ENCODE peak calls at places on chromosome 10, in nine cellular contexts. Q, J, V, E, W, N, Y, P and H are unnamed samples.

GRCh38 chr10:80504158-80504811 is 33.4 kb upstream of the SH2D4B start:
- DNase-seq in W (no peak), V (no peak), P (no peak), Y (no peak), N (no peak), Q (no peak), E (no peak), J (no peak), H (no peak)

GRCh38 chr10:58385784-58386112 is 538 bp downstream of the TFAM start:
- DNase-seq in N (no peak), V (peak), E (no peak), Y (peak), P (peak), J (no peak), W (peak), Q (peak), H (no peak)

GRCh38 chr10:103855424-103855823 is at the start of gene SH3PXD2A:
- DNase-seq in Q (no peak), V (peak), Y (peak), E (no peak), W (peak), N (no peak), J (peak), P (no peak), H (no peak)

GRCh38 chr10:16384064-16384463 is 52.7 kb upstream of the PTER start:
- DNase-seq in E (no peak), W (no peak), Q (no peak), V (no peak), N (no peak), Y (no peak), J (no peak), P (no peak), H (no peak)

GRCh38 chr10:79438021-79438698 is 7.3 kb downstream of the ZCCHC24 start:
- DNase-seq in P (no peak), J (no peak), V (no peak), Y (no peak), W (no peak), N (no peak), Q (no peak), E (no peak), H (no peak)

GRCh38 chr10:119670717-119671116 is 19.5 kb downstream of the BAG3 start:
- DNase-seq in J (no peak), P (no peak), E (peak), W (no peak), Y (peak), N (no peak), Q (no peak), V (peak), H (no peak)

GRCh38 chr10:28713626-28714352 is 36.5 kb downstream of the BAMBI start:
- DNase-seq in J (no peak), E (no peak), Y (no peak), W (no peak), V (peak), P (no peak), N (no peak), Q (no peak), H (no peak)

GRCh38 chr10:74263996-74264395 is 113.0 kb downstream of the ADK start:
- DNase-seq in V (no peak), W (no peak), J (no peak), Q (no peak), E (no peak), N (no peak), Y (no peak), P (no peak), H (no peak)

GRCh38 chr10:88088441-88089340 is 225.3 kb downstream of the PTEN start:
- DNase-seq in Y (no peak), J (no peak), E (no peak), N (no peak), W (no peak), Q (no peak), P (no peak), V (peak), H (no peak)

GRCh38 chr10:50360486-50360885 is 109.2 kb upstream of the ASAH2 start:
- DNase-seq in N (no peak), J (no peak), W (no peak), V (no peak), E (no peak), Q (no peak), Y (peak), P (no peak), H (no peak)

GRCh38 chr10:36254191-36254590 is 612.1 kb upstream of the FZD8 start:
- DNase-seq in N (no peak), V (peak), P (no peak), E (no peak), J (peak), Q (peak), W (peak), Y (no peak), H (no peak)

GRCh38 chr10:100567249-100567648 is 31.5 kb downstream of the HIF1AN start:
- DNase-seq in E (no peak), Y (no peak), V (no peak), P (no peak), W (no peak), J (no peak), Q (no peak), N (peak), H (peak)

GRCh38 chr10:116084166-116084565 is 188.8 kb downstream of the GFRA1 start:
- DNase-seq in V (no peak), Y (peak), N (no peak), W (no peak), E (peak), P (no peak), J (no peak), Q (no peak), H (no peak)

GRCh38 chr10:89134963-89135362 is 72.2 kb downstream of the CH25H start:
- DNase-seq in Y (no peak), W (no peak), Q (no peak), J (no peak), E (no peak), N (no peak), P (peak), V (no peak), H (no peak)

GRCh38 chr10:120451968-120452367 is 5.1 kb upstream of the PLPP4 start:
- DNase-seq in Y (no peak), N (no peak), Q (no peak), V (no peak), E (no peak), P (no peak), J (no peak), W (no peak), H (no peak)

GRCh38 chr10:44242826-44243225 is 142.1 kb downstream of the CXCL12 start:
- DNase-seq in J (no peak), Q (no peak), P (peak), V (no peak), Y (peak), E (no peak), W (no peak), N (no peak), H (no peak)

GRCh38 chr10:112689327-112689726 is 242.3 kb downstream of the VTI1A start:
- DNase-seq in P (no peak), Y (peak), N (no peak), V (peak), W (peak), E (no peak), J (no peak), Q (no peak), H (no peak)
- TF ChIP-seq CTCF in P (no peak), Y (peak), N (peak), V (no peak), W (peak), E (peak), J (no peak), Q (no peak), H (peak)

GRCh38 chr10:61142987-61143386 is 199.0 kb upstream of the RHOBTB1 start:
- DNase-seq in W (no peak), J (no peak), Y (no peak), E (no peak), P (no peak), Q (no peak), N (no peak), V (no peak), H (no peak)
- TF ChIP-seq CTCF in W (no peak), J (no peak), Y (no peak), E (no peak), P (no peak), Q (no peak), N (no peak), V (no peak), H (peak)

DNA sequence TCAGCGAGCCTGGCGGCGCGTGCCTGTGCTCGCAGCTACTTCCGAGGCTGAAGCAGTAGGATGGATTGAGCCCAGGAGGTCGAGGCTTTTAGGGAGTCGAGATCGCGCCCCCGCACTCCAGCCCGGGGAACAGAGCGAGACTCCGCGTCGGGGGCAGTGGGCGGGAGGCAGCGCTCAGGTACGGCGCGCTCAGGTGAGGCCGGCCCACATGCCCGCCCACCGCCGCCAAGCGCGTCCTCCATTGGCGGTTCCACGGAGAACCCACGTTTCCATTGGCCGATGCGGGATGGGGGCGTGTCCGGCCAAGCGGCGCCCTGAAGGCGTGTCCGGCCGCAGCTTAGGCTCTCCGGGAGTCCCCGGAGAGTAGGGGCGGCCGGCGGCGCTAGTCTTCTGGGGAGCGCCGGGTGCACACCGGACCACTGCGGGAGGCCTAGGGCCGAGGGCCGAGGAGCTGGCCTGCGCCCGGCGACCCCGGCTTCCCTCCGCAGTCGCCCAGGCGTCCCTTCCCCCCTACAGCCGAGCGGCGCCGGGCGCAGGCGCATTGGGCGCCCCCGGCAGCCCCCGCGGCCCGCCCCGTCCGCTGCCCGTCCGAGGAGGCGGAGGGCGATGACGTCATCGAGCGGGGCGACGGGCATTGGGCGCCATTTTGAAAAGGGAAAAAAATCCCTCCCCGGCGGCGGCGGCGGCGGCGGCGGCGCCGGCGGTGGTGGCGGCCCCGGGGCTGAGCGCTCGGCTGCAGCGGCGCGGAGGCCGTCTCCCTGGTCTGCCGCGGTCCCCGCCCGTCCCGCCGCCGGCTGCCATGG is at the start of gene PPP2R2D:
- DNase-seq in J (peak), V (peak), Y (peak), E (peak), Q (peak), P (peak), N (peak), W (peak), H (peak)
- TF ChIP-seq CTCF in J (no peak), V (no peak), Y (no peak), E (no peak), Q (no peak), P (no peak), N (no peak), W (no peak), H (peak)

GRCh38 chr10:109126016-109126415 is 797.3 kb downstream of the XPNPEP1 start:
- DNase-seq in V (no peak), N (no peak), E (no peak), W (no peak), Y (no peak), P (no peak), Q (no peak), J (no peak), H (no peak)
- TF ChIP-seq CTCF in V (no peak), N (no peak), E (no peak), W (no peak), Y (no peak), P (no peak), Q (peak), J (no peak), H (peak)

GRCh38 chr10:72379062-72379461 is 24.3 kb upstream of the DNAJB12 start:
- DNase-seq in W (no peak), V (no peak), Q (no peak), Y (peak), N (no peak), P (no peak), J (no peak), E (no peak), H (no peak)

GRCh38 chr10:72370201-72370722 is 15.5 kb upstream of the DNAJB12 start:
- DNase-seq in Q (no peak), V (no peak), P (no peak), J (no peak), W (no peak), Y (no peak), N (no peak), E (no peak), H (no peak)

GRCh38 chr10:72375585-72375984 is 20.9 kb upstream of the DNAJB12 start:
- DNase-seq in Y (no peak), Q (no peak), W (no peak), V (no peak), P (no peak), E (no peak), N (no peak), J (no peak), H (no peak)

GRCh38 chr10:72379776-72380175 is 25.1 kb upstream of the DNAJB12 start:
- DNase-seq in Q (no peak), E (no peak), N (no peak), Y (peak), V (no peak), W (no peak), P (no peak), J (no peak), H (no peak)

GRCh38 chr10:72375173-72375572 is 20.5 kb upstream of the DNAJB12 start:
- DNase-seq in P (no peak), E (no peak), J (no peak), Y (peak), W (no peak), Q (no peak), N (no peak), V (no peak), H (no peak)
- TF ChIP-seq CTCF in P (no peak), E (no peak), J (no peak), Y (no peak), W (no peak), Q (no peak), N (no peak), V (no peak), H (no peak)

GRCh38 chr10:11262210-11263038 is 244.8 kb downstream of the CELF2 start:
- DNase-seq in Y (no peak), Q (no peak), P (no peak), V (no peak), E (no peak), N (no peak), W (no peak), J (no peak), H (no peak)

GRCh38 chr10:11263767-11264166 is 246.1 kb downstream of the CELF2 start:
- DNase-seq in E (no peak), J (no peak), W (no peak), Y (no peak), V (no peak), Q (no peak), P (no peak), N (no peak), H (no peak)

GRCh38 chr10:11265486-11265885 is 247.8 kb downstream of the CELF2 start:
- DNase-seq in Q (no peak), E (no peak), N (no peak), Y (no peak), J (no peak), W (no peak), V (no peak), P (no peak), H (no peak)

GRCh38 chr10:11263039-11263345 is 245.3 kb downstream of the CELF2 start:
- DNase-seq in J (no peak), V (no peak), P (no peak), N (no peak), Y (no peak), E (no peak), Q (no peak), W (no peak), H (no peak)

DNA sequence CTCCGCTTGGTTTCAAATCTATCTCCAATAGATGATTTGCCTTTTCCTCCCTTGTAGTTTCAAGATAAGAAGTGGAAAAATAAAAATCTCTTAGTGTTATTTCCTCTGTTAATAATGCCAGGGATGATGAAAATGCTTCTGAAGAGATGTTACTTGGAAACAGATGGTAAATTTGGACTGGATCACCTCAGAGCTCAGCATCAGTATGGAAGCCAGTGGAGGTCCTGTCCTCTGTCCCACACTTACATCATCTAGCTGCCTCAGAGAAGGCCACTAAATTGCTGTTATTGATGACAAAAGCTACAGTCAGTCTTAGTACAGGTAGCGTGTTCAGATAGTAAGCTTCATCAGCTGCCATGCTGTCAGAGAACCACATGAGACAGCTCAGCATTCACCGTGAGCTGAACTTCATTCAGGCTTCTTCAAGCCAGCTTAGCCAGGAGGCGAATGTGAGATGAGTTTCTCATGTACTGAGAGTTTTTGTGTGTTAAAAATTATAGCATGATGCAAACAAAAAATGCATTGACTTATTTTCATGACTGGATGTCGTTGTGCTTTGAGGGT is 246.9 kb downstream of the CELF2 start:
- DNase-seq in Y (no peak), W (no peak), J (no peak), E (no peak), Q (no peak), P (no peak), N (no peak), V (no peak), H (no peak)
- TF ChIP-seq CTCF in Y (no peak), W (no peak), J (no peak), E (no peak), Q (no peak), P (no peak), N (no peak), V (no peak), H (no peak)

GRCh38 chr10:124791378-124792348 is at the start of gene EEF1AKMT2:
- DNase-seq in W (peak), Q (peak), E (no peak), V (peak), Y (peak), J (peak), N (peak), P (peak), H (peak)
- TF ChIP-seq CTCF in W (peak), Q (peak), E (peak), V (no peak), Y (peak), J (no peak), N (peak), P (peak), H (peak)

GRCh38 chr10:78165617-78166016 is 132.0 kb downstream of the RPS24 start:
- DNase-seq in J (no peak), P (no peak), N (no peak), E (no peak), Y (no peak), V (no peak), W (no peak), Q (no peak), H (no peak)
- TF ChIP-seq CTCF in J (no peak), P (no peak), N (no peak), E (peak), Y (no peak), V (no peak), W (no peak), Q (no peak), H (peak)